ENCODE peak calls at places on chromosomes 2 and 18, in ten cellular contexts. One of them, this sample, is unnamed. For H3K9me3, the result is how much of the 10 kb centered on the place peaks cover.

GRCh38 chr2:119659601-119660342 is 19.2 kb upstream of the TMEM177 start:
- DNase-seq in left ventricle myocardium inferior: no peak
- DNase-seq in esophagus squamous epithelium: no peak
- DNase-seq in right lobe of liver: peak
- DNase-seq in fibroblast of lung: no peak
- DNase-seq in heart left ventricle: no peak
- DNase-seq in cardiac muscle cell: peak
- DNase-seq in transverse colon: peak
- DNase-seq in uterus: no peak
- DNase-seq in spleen: no peak
- DNase-seq in this sample: no peak

GRCh38 chr18:32974421-32975165 is 201.8 kb upstream of the KLHL14 start:
- DNase-seq in uterus: no peak
- DNase-seq in transverse colon: no peak
- DNase-seq in cardiac muscle cell: no peak
- DNase-seq in heart left ventricle: no peak
- DNase-seq in right lobe of liver: no peak
- DNase-seq in esophagus squamous epithelium: no peak
- DNase-seq in left ventricle myocardium inferior: no peak
- DNase-seq in fibroblast of lung: peak
- DNase-seq in spleen: no peak
- DNase-seq in this sample: no peak

GRCh38 chr2:203437516-203437915 is 97.6 kb downstream of the RAPH1 start:
- DNase-seq in spleen: no peak
- DNase-seq in right lobe of liver: no peak
- DNase-seq in fibroblast of lung: no peak
- DNase-seq in uterus: no peak
- DNase-seq in transverse colon: no peak
- DNase-seq in left ventricle myocardium inferior: no peak
- DNase-seq in heart left ventricle: no peak
- DNase-seq in esophagus squamous epithelium: no peak
- DNase-seq in cardiac muscle cell: no peak
- DNase-seq in this sample: no peak

GRCh38 chr2:173555833-173556232 is 201.2 kb downstream of the CDCA7 start:
- DNase-seq in cardiac muscle cell: peak
- DNase-seq in right lobe of liver: no peak
- DNase-seq in spleen: no peak
- DNase-seq in esophagus squamous epithelium: no peak
- DNase-seq in heart left ventricle: no peak
- DNase-seq in left ventricle myocardium inferior: no peak
- DNase-seq in fibroblast of lung: peak
- DNase-seq in uterus: no peak
- DNase-seq in transverse colon: no peak
- DNase-seq in this sample: no peak

GRCh38 chr18:3995476-3996102 is 459.5 kb downstream of the DLGAP1 start:
- DNase-seq in transverse colon: peak
- DNase-seq in right lobe of liver: peak
- DNase-seq in esophagus squamous epithelium: no peak
- DNase-seq in fibroblast of lung: peak
- DNase-seq in heart left ventricle: peak
- DNase-seq in uterus: peak
- DNase-seq in cardiac muscle cell: peak
- DNase-seq in spleen: no peak
- DNase-seq in left ventricle myocardium inferior: no peak
- DNase-seq in this sample: no peak

GRCh38 chr18:12401881-12402280 is 5.8 kb upstream of the PRELID3A start:
- DNase-seq in transverse colon: no peak
- DNase-seq in spleen: peak
- DNase-seq in cardiac muscle cell: no peak
- DNase-seq in right lobe of liver: no peak
- DNase-seq in heart left ventricle: no peak
- DNase-seq in left ventricle myocardium inferior: no peak
- DNase-seq in uterus: no peak
- DNase-seq in esophagus squamous epithelium: no peak
- DNase-seq in fibroblast of lung: no peak
- DNase-seq in this sample: no peak

GRCh38 chr2:219783551-219783950 is 156.1 kb downstream of the SLC4A3 start:
- DNase-seq in cardiac muscle cell: no peak
- DNase-seq in spleen: no peak
- DNase-seq in heart left ventricle: no peak
- DNase-seq in left ventricle myocardium inferior: no peak
- DNase-seq in right lobe of liver: no peak
- DNase-seq in transverse colon: no peak
- DNase-seq in esophagus squamous epithelium: no peak
- DNase-seq in uterus: no peak
- DNase-seq in fibroblast of lung: peak
- DNase-seq in this sample: no peak

GRCh38 chr18:55234366-55235093 is 275.3 kb upstream of the CCDC68 start:
- DNase-seq in transverse colon: peak
- DNase-seq in heart left ventricle: peak
- DNase-seq in uterus: peak
- DNase-seq in cardiac muscle cell: peak
- DNase-seq in esophagus squamous epithelium: no peak
- DNase-seq in fibroblast of lung: peak
- DNase-seq in right lobe of liver: peak
- DNase-seq in left ventricle myocardium inferior: peak
- DNase-seq in spleen: peak
- DNase-seq in this sample: peak

GRCh38 chr18:52060612-52061259 is 279.3 kb upstream of the DCC start:
- DNase-seq in cardiac muscle cell: no peak
- DNase-seq in right lobe of liver: no peak
- DNase-seq in heart left ventricle: no peak
- DNase-seq in transverse colon: no peak
- DNase-seq in fibroblast of lung: no peak
- DNase-seq in uterus: no peak
- DNase-seq in left ventricle myocardium inferior: no peak
- DNase-seq in esophagus squamous epithelium: no peak
- DNase-seq in spleen: peak
- DNase-seq in this sample: no peak

GRCh38 chr2:239832995-239833727 is 192.0 kb downstream of the NDUFA10 start:
- DNase-seq in right lobe of liver: no peak
- DNase-seq in uterus: no peak
- DNase-seq in esophagus squamous epithelium: no peak
- DNase-seq in spleen: peak
- DNase-seq in fibroblast of lung: no peak
- DNase-seq in left ventricle myocardium inferior: no peak
- DNase-seq in heart left ventricle: no peak
- DNase-seq in cardiac muscle cell: no peak
- DNase-seq in transverse colon: no peak
- DNase-seq in this sample: no peak

GRCh38 chr18:76274470-76275289 is 220.4 kb downstream of the ZNF516 start:
- DNase-seq in heart left ventricle: no peak
- DNase-seq in spleen: no peak
- DNase-seq in left ventricle myocardium inferior: no peak
- DNase-seq in uterus: no peak
- DNase-seq in esophagus squamous epithelium: no peak
- DNase-seq in cardiac muscle cell: peak
- DNase-seq in transverse colon: no peak
- DNase-seq in fibroblast of lung: no peak
- DNase-seq in right lobe of liver: no peak
- DNase-seq in this sample: no peak

GRCh38 chr18:41459657-41460056 is 495.4 kb upstream of the PIK3C3 start:
- DNase-seq in left ventricle myocardium inferior: no peak
- DNase-seq in spleen: no peak
- DNase-seq in heart left ventricle: no peak
- DNase-seq in uterus: no peak
- DNase-seq in cardiac muscle cell: peak
- DNase-seq in transverse colon: no peak
- DNase-seq in right lobe of liver: no peak
- DNase-seq in esophagus squamous epithelium: no peak
- DNase-seq in fibroblast of lung: no peak
- DNase-seq in this sample: no peak

GRCh38 chr18:8835556-8835955 is 130.2 kb downstream of the MTCL1 start:
- DNase-seq in left ventricle myocardium inferior: no peak
- DNase-seq in heart left ventricle: no peak
- DNase-seq in right lobe of liver: peak
- DNase-seq in spleen: no peak
- DNase-seq in fibroblast of lung: peak
- DNase-seq in uterus: no peak
- DNase-seq in cardiac muscle cell: no peak
- DNase-seq in esophagus squamous epithelium: no peak
- DNase-seq in transverse colon: no peak
- DNase-seq in this sample: no peak

GRCh38 chr2:156944871-156945270 is 312.6 kb upstream of the GALNT5 start:
- DNase-seq in transverse colon: no peak
- DNase-seq in heart left ventricle: no peak
- DNase-seq in cardiac muscle cell: no peak
- DNase-seq in left ventricle myocardium inferior: no peak
- DNase-seq in uterus: no peak
- DNase-seq in spleen: no peak
- DNase-seq in right lobe of liver: no peak
- DNase-seq in fibroblast of lung: peak
- DNase-seq in esophagus squamous epithelium: no peak
- DNase-seq in this sample: no peak

GRCh38 chr2:96895032-96895708 is 25.3 kb upstream of the SEMA4C start:
- DNase-seq in cardiac muscle cell: no peak
- DNase-seq in esophagus squamous epithelium: no peak
- DNase-seq in transverse colon: no peak
- DNase-seq in left ventricle myocardium inferior: no peak
- DNase-seq in heart left ventricle: no peak
- DNase-seq in uterus: no peak
- DNase-seq in spleen: no peak
- DNase-seq in fibroblast of lung: no peak
- DNase-seq in right lobe of liver: no peak
- DNase-seq in this sample: no peak

DNA sequence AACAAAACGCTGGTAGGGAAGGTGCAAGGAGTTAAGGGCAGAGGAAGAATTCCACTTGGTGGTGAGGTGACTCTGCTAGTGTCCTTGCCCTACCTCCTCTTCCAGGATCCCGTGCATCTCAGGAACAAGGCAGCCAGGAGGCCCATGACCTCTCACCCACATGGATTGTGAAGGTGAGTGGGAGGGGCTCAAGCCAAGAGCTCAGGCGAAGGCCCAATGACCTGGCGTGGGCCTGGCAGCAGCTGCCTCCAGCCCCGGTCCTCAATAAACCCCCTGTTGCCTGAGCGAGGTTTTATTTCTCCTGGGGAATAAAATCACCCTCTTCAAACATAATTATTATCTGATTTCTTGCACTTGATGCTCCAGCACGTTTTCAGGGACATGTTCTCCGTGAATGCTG is 28.2 kb downstream of the LAMA1 start:
- DNase-seq in transverse colon: no peak
- DNase-seq in esophagus squamous epithelium: no peak
- DNase-seq in fibroblast of lung: no peak
- DNase-seq in right lobe of liver: no peak
- DNase-seq in spleen: no peak
- DNase-seq in cardiac muscle cell: no peak
- DNase-seq in heart left ventricle: no peak
- DNase-seq in uterus: no peak
- DNase-seq in left ventricle myocardium inferior: no peak
- DNase-seq in this sample: no peak
- H3K9me3 ChIP-seq in transverse colon: under half
- H3K9me3 ChIP-seq in esophagus squamous epithelium: under half
- H3K9me3 ChIP-seq in fibroblast of lung: under half
- H3K9me3 ChIP-seq in right lobe of liver: under half
- H3K9me3 ChIP-seq in spleen: under half
- H3K9me3 ChIP-seq in cardiac muscle cell: under half
- H3K9me3 ChIP-seq in heart left ventricle: under half
- H3K9me3 ChIP-seq in uterus: under half
- H3K9me3 ChIP-seq in left ventricle myocardium inferior: under half
- H3K9me3 ChIP-seq in this sample: under half

DNA sequence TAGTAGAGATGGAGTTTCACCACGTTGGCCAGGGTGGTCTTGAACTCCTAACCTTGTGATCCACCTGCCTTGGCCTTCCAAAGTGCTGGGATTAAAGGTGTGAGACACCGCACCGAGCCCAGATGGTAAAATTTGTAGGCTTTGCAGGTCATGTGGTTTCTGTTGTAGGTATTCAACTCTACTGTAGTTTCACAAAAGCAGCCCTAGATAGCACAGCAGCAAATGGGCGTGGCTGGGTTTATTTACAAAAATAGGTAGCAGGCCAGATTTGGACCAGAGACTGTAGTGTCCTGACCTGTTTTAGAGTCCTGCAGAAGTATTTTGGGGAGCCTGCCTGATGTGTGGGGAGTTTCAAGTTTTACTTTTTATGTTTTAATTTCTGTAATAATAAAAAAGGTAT is 84.1 kb upstream of the RASGRP3 start:
- DNase-seq in cardiac muscle cell: no peak
- DNase-seq in fibroblast of lung: no peak
- DNase-seq in transverse colon: peak
- DNase-seq in right lobe of liver: no peak
- DNase-seq in spleen: no peak
- DNase-seq in heart left ventricle: no peak
- DNase-seq in left ventricle myocardium inferior: no peak
- DNase-seq in esophagus squamous epithelium: no peak
- DNase-seq in uterus: no peak
- DNase-seq in this sample: no peak
- H3K9me3 ChIP-seq in cardiac muscle cell: under half
- H3K9me3 ChIP-seq in fibroblast of lung: under half
- H3K9me3 ChIP-seq in transverse colon: under half
- H3K9me3 ChIP-seq in right lobe of liver: under half
- H3K9me3 ChIP-seq in spleen: under half
- H3K9me3 ChIP-seq in heart left ventricle: under half
- H3K9me3 ChIP-seq in left ventricle myocardium inferior: under half
- H3K9me3 ChIP-seq in esophagus squamous epithelium: under half
- H3K9me3 ChIP-seq in uterus: under half
- H3K9me3 ChIP-seq in this sample: under half

GRCh38 chr2:116132833-116133232 is 1681.7 kb upstream of the DDX18 start:
- DNase-seq in left ventricle myocardium inferior: no peak
- DNase-seq in spleen: no peak
- DNase-seq in fibroblast of lung: no peak
- DNase-seq in uterus: no peak
- DNase-seq in heart left ventricle: no peak
- DNase-seq in right lobe of liver: no peak
- DNase-seq in cardiac muscle cell: no peak
- DNase-seq in transverse colon: no peak
- DNase-seq in esophagus squamous epithelium: no peak
- DNase-seq in this sample: no peak
- H3K9me3 ChIP-seq in left ventricle myocardium inferior: under half
- H3K9me3 ChIP-seq in spleen: under half
- H3K9me3 ChIP-seq in fibroblast of lung: under half
- H3K9me3 ChIP-seq in uterus: under half
- H3K9me3 ChIP-seq in heart left ventricle: under half
- H3K9me3 ChIP-seq in right lobe of liver: under half
- H3K9me3 ChIP-seq in cardiac muscle cell: under half
- H3K9me3 ChIP-seq in transverse colon: under half
- H3K9me3 ChIP-seq in esophagus squamous epithelium: under half
- H3K9me3 ChIP-seq in this sample: under half

GRCh38 chr18:36047521-36047920 is 19.8 kb downstream of the RPRD1A start:
- DNase-seq in fibroblast of lung: no peak
- DNase-seq in heart left ventricle: no peak
- DNase-seq in spleen: no peak
- DNase-seq in transverse colon: no peak
- DNase-seq in uterus: no peak
- DNase-seq in esophagus squamous epithelium: no peak
- DNase-seq in cardiac muscle cell: no peak
- DNase-seq in left ventricle myocardium inferior: no peak
- DNase-seq in right lobe of liver: no peak
- DNase-seq in this sample: no peak
- H3K9me3 ChIP-seq in fibroblast of lung: under half
- H3K9me3 ChIP-seq in heart left ventricle: under half
- H3K9me3 ChIP-seq in spleen: under half
- H3K9me3 ChIP-seq in transverse colon: under half
- H3K9me3 ChIP-seq in uterus: under half
- H3K9me3 ChIP-seq in esophagus squamous epithelium: under half
- H3K9me3 ChIP-seq in cardiac muscle cell: under half
- H3K9me3 ChIP-seq in left ventricle myocardium inferior: under half
- H3K9me3 ChIP-seq in right lobe of liver: under half
- H3K9me3 ChIP-seq in this sample: under half

GRCh38 chr2:95215018-95215612 is 7.8 kb downstream of the ZNF892 start:
- DNase-seq in fibroblast of lung: no peak
- DNase-seq in cardiac muscle cell: no peak
- DNase-seq in spleen: no peak
- DNase-seq in esophagus squamous epithelium: no peak
- DNase-seq in heart left ventricle: no peak
- DNase-seq in transverse colon: no peak
- DNase-seq in right lobe of liver: no peak
- DNase-seq in left ventricle myocardium inferior: no peak
- DNase-seq in uterus: no peak
- DNase-seq in this sample: no peak

GRCh38 chr2:95220449-95220848 is 13.1 kb downstream of the ZNF892 start:
- DNase-seq in transverse colon: no peak
- DNase-seq in esophagus squamous epithelium: no peak
- DNase-seq in fibroblast of lung: no peak
- DNase-seq in cardiac muscle cell: no peak
- DNase-seq in spleen: no peak
- DNase-seq in heart left ventricle: no peak
- DNase-seq in right lobe of liver: no peak
- DNase-seq in left ventricle myocardium inferior: no peak
- DNase-seq in uterus: no peak
- DNase-seq in this sample: no peak
- H3K9me3 ChIP-seq in transverse colon: half or more
- H3K9me3 ChIP-seq in esophagus squamous epithelium: half or more
- H3K9me3 ChIP-seq in fibroblast of lung: under half
- H3K9me3 ChIP-seq in cardiac muscle cell: under half
- H3K9me3 ChIP-seq in spleen: half or more
- H3K9me3 ChIP-seq in heart left ventricle: half or more
- H3K9me3 ChIP-seq in right lobe of liver: under half
- H3K9me3 ChIP-seq in left ventricle myocardium inferior: half or more
- H3K9me3 ChIP-seq in uterus: under half
- H3K9me3 ChIP-seq in this sample: under half

This sample was measured in T-helper 17 cell.